ENCODE peak calls at places on chromosomes 3 and 15, in seven cellular contexts. B is GM23338; P is hepatocyte; D is DND-41; L is adrenal gland; O is uterus; F is CD4-positive, CD25-positive, alpha-beta regulatory T cell. A is an unnamed sample.

GRCh38 chr3:20055020-20055775 is 15.0 kb downstream of the KAT2B start:
- DNase-seq in B (peak), D (no peak), F (no peak), O (no peak), L (no peak), P (no peak), A (peak)

GRCh38 chr3:159174715-159175390 is 373.0 kb downstream of the MFSD1 start:
- DNase-seq in P (no peak), O (no peak), B (no peak), F (no peak), L (no peak), D (no peak), A (no peak)

GRCh38 chr3:194176274-194176991 is 40.5 kb downstream of the HES1 start:
- DNase-seq in O (no peak), D (no peak), P (peak), B (peak), F (no peak), L (no peak), A (no peak)

GRCh38 chr3:194276768-194277546 is 74.2 kb downstream of the CPN2 start:
- DNase-seq in L (peak), B (no peak), P (peak), O (peak), D (no peak), F (no peak), A (no peak)

GRCh38 chr15:27725733-27726132 is 373.4 kb downstream of the OCA2 start:
- DNase-seq in O (no peak), D (no peak), B (no peak), F (no peak), L (no peak), P (no peak), A (no peak)

GRCh38 chr3:150022406-150023238 is 51.9 kb upstream of the PFN2 start:
- DNase-seq in O (no peak), P (peak), B (no peak), F (no peak), D (no peak), L (no peak), A (no peak)

GRCh38 chr3:24135280-24135679 is 190.2 kb downstream of the NR1D2 start:
- DNase-seq in O (no peak), P (no peak), L (no peak), F (no peak), B (no peak), D (no peak), A (no peak)

GRCh38 chr3:40875581-40875980 is 323.7 kb upstream of the CTNNB1 start:
- DNase-seq in D (no peak), L (no peak), B (no peak), F (no peak), P (no peak), O (no peak), A (no peak)

GRCh38 chr15:58457466-58457965 is 25.7 kb downstream of the LIPC start:
- DNase-seq in B (no peak), F (no peak), D (no peak), P (no peak), O (no peak), L (no peak), A (no peak)

GRCh38 chr3:56135941-56136340 is 332.3 kb downstream of the ERC2 start:
- DNase-seq in D (no peak), L (no peak), F (no peak), B (no peak), O (no peak), P (no peak), A (no peak)

GRCh38 chr15:37031198-37031597 is 69.2 kb downstream of the MEIS2 start:
- DNase-seq in P (no peak), B (no peak), L (no peak), O (no peak), D (no peak), F (no peak), A (no peak)

GRCh38 chr3:8556470-8556869 is 54.8 kb downstream of the LMCD1 start:
- DNase-seq in P (no peak), D (no peak), L (no peak), B (no peak), F (no peak), O (no peak), A (no peak)

GRCh38 chr3:8557298-8557697 is 55.7 kb downstream of the LMCD1 start:
- DNase-seq in O (peak), L (peak), B (no peak), F (no peak), P (no peak), D (no peak), A (no peak)

GRCh38 chr3:8553405-8553804 is 51.8 kb downstream of the LMCD1 start:
- DNase-seq in D (no peak), O (no peak), L (no peak), F (no peak), B (no peak), P (no peak), A (no peak)

GRCh38 chr3:8555705-8556314 is 54.2 kb downstream of the LMCD1 start:
- DNase-seq in P (no peak), B (no peak), O (no peak), D (no peak), F (no peak), L (no peak), A (no peak)

DNA sequence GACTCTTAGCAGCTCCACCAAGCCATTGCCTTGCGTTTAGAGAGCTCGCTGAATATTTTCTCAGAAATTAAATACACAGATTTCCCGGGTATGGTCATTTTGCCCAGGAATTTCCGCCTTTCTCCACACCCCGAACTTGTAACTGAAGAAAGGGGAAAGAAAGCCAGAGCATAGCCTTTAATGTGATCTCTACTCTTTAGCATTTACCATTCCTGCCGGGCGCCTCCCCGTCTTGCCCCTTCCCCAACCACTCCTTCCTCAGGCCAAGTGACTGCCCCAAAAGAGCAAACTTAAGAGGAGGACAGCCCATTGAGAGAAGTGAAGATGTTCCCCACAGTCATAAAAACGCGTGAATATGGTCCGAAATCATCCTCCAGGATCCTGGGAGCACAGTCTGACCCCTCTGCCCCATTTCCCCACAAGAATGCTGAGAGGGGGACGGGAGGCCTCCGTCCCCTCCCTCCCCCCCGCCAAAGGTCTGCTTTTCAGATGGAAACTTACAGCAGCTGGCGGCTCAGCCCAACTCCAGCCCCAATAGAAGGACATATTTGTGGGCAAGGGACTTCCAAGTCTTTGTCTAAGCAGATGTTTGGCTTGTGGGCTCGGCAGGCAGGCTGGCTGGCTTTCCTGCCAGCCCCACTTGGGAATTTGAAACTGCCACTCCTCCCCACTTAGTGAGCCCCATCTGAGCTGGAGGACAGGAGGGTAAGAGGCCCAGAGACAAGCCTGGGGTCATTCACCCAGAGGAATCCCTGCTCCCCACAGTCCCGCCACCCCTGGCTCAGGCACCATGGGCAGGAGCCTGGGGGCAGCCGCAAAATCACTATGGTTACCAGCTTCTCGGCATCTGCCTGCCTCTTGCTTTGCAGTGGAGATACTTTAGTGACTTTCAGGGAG is 53.4 kb downstream of the LMCD1 start:
- DNase-seq in O (peak), D (no peak), F (no peak), B (peak), L (no peak), P (peak), A (no peak)
- H3K4me3 ChIP-seq in O (no peak), D (no peak), F (no peak), B (no peak), L (no peak), P (no peak), A (no peak)

GRCh38 chr15:72180771-72181324 is 16.7 kb downstream of the GRAMD2A start:
- DNase-seq in P (no peak), D (no peak), F (no peak), L (no peak), B (no peak), O (no peak), A (no peak)

GRCh38 chr15:72182244-72182643 is 15.3 kb downstream of the GRAMD2A start:
- DNase-seq in F (no peak), O (no peak), L (no peak), D (no peak), P (no peak), B (no peak), A (no peak)

GRCh38 chr15:72183781-72184164 is 13.8 kb downstream of the GRAMD2A start:
- DNase-seq in D (no peak), O (no peak), B (no peak), F (no peak), L (no peak), P (no peak), A (no peak)

GRCh38 chr15:72182673-72183072 is 14.9 kb downstream of the GRAMD2A start:
- DNase-seq in F (no peak), D (no peak), P (no peak), L (no peak), O (no peak), B (no peak), A (no peak)

DNA sequence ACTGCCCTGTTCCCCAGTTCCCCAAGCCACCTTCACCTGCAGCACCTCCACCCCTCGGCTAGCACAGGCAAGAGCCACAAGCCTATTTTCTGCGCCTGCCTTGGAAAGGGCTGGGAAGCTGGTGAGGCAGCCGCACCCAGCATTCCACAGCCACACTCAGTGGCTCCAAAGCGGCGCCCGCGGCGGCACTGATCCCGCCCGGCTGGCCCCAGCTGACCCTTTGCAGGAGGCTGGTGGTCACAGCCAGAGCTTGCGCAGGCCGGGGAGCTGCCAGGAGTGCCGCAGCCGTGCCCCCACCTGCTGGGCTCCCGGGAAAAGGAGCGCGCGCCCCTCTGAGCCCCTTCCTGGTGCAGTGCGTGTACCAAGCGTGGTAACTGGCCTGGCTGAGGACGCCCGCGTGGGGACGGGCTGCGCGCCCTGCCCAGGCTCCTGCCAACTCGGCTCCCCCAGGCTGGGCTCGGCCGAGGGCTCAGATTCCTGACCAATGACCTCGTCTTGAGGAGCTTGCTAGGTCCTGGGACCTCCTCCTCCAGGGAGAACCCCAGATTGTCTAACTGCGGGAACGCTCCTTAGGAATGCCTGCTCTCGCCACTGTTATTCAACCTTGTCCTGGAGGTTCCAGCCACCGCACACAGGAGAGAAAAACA is 13.3 kb downstream of the GRAMD2A start:
- DNase-seq in D (no peak), F (no peak), O (no peak), P (peak), L (no peak), B (peak), A (no peak)
- H3K4me3 ChIP-seq in D (no peak), F (no peak), O (no peak), P (no peak), L (no peak), B (peak), A (no peak)

GRCh38 chr3:32885283-32885935 is 66.0 kb upstream of the CCR4 start:
- DNase-seq in L (no peak), P (no peak), O (no peak), B (no peak), F (no peak), D (no peak), A (no peak)
- H3K4me3 ChIP-seq in L (no peak), P (no peak), O (no peak), B (no peak), F (no peak), D (no peak), A (no peak)

GRCh38 chr3:88572450-88572849 is 422.7 kb downstream of the C3orf38 start:
- DNase-seq in F (no peak), D (no peak), O (no peak), P (no peak), B (no peak), L (no peak), A (no peak)

GRCh38 chr3:88574210-88574609 is 424.5 kb downstream of the C3orf38 start:
- DNase-seq in B (no peak), L (no peak), F (no peak), P (no peak), D (no peak), O (no peak), A (no peak)

DNA sequence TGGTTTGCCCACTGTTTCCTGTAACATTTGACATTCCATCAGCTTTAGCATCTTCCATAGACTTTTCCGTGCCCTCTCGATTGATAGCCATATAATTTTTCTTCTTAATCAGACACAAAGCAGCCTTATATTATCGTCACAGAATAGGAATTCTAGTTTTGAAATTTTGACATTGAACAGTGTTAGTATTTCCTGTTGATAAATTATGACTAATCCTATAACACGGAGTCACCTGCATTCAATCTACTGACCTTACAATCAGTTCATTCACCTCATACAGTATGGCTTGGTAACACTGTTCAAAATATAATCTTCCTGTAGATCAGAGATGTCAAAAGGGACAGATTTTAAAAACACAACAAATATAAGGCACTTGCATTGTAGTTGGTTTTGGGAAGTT is 423.7 kb downstream of the C3orf38 start:
- DNase-seq in O (no peak), D (no peak), B (no peak), F (no peak), L (no peak), P (no peak), A (no peak)
- H3K4me3 ChIP-seq in O (no peak), D (no peak), B (no peak), F (no peak), L (no peak), P (no peak), A (no peak)

GRCh38 chr3:64691051-64691450 is 3.3 kb upstream of the ADAMTS9 start:
- DNase-seq in B (no peak), F (no peak), P (peak), O (no peak), D (no peak), L (peak), A (no peak)

GRCh38 chr3:64693031-64693430 is 5.2 kb upstream of the ADAMTS9 start:
- DNase-seq in D (no peak), F (no peak), B (no peak), P (no peak), O (no peak), L (no peak), A (no peak)

GRCh38 chr3:64696896-64697295 is 9.1 kb upstream of the ADAMTS9 start:
- DNase-seq in P (no peak), O (no peak), D (no peak), L (no peak), B (no peak), F (no peak), A (no peak)

GRCh38 chr3:64694127-64694526 is 6.3 kb upstream of the ADAMTS9 start:
- DNase-seq in F (no peak), B (no peak), D (no peak), P (no peak), L (no peak), O (no peak), A (no peak)
- H3K4me3 ChIP-seq in F (no peak), B (no peak), D (no peak), P (no peak), L (no peak), O (no peak), A (no peak)

GRCh38 chr15:39171944-39172368 is 408.9 kb upstream of the THBS1 start:
- DNase-seq in B (peak), F (no peak), L (peak), D (peak), O (peak), P (peak), A (peak)

GRCh38 chr15:39165026-39165706 is 415.7 kb upstream of the THBS1 start:
- DNase-seq in O (no peak), B (no peak), D (no peak), F (no peak), L (no peak), P (no peak), A (no peak)

GRCh38 chr15:39172380-39173281 is 408.2 kb upstream of the THBS1 start:
- DNase-seq in F (no peak), O (peak), D (no peak), B (no peak), L (peak), P (peak), A (no peak)

GRCh38 chr15:39167114-39168058 is 413.5 kb upstream of the THBS1 start:
- DNase-seq in L (no peak), O (no peak), F (no peak), P (no peak), D (no peak), B (no peak), A (no peak)
- H3K4me3 ChIP-seq in L (no peak), O (no peak), F (no peak), P (no peak), D (no peak), B (no peak), A (no peak)

DNA sequence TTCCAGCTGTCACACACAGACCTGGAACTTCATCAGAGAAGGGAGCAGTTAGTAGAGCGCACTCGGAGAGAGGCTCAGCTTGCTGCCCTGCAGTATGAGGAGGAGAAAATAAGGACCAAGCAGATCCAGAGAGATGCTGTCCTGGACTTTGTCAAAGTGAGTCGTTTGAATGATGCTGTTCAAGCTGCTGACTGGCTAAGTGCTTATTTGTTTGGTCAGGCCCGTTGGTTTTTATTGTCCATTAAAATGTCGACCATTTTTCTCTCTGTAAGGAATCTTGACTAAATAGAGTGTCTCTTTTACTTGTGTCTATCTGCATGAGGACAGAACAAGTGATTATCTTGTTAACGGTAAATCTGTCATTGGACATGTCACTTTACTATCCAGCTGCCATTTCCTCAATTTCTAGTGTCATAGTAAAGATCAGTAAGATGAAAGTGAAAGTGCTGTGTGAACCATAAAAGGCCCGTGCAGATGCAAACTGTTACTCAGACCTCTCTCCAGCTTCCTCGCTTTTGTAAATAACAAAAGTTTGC is 56.9 kb downstream of the LRCH3 start:
- DNase-seq in L (no peak), P (peak), D (peak), O (no peak), B (no peak), F (no peak), A (peak)
- H3K4me3 ChIP-seq in L (no peak), P (no peak), D (peak), O (peak), B (no peak), F (peak), A (peak)

GRCh38 chr15:74290645-74291044 is 54.5 kb downstream of the CCDC33 start:
- DNase-seq in D (no peak), O (no peak), P (no peak), B (no peak), F (no peak), L (no peak), A (no peak)
- H3K4me3 ChIP-seq in D (no peak), O (no peak), P (no peak), B (peak), F (no peak), L (no peak), A (no peak)

DNA sequence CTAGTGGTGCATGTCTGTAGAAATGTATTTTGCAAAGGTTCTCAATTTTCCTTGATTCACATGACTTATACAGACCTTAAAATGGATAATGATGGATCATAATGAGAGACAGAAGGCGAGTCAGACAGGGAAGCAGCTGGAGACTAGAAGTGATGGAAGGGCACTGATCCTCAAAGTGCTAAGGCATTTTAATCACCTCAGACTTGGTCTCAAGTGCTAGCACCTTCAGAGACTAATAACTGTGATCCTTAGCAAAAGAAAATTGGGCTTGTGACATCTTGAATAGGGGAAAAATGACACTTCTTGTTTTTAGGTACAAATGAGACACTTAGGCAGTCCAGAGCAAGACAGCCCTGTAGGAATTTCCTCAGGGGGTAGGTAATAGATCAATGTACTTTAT is 1011.6 kb downstream of the SQOR start:
- DNase-seq in P (no peak), O (no peak), F (no peak), L (no peak), D (no peak), B (no peak), A (no peak)
- H3K4me3 ChIP-seq in P (no peak), O (no peak), F (no peak), L (no peak), D (no peak), B (no peak), A (no peak)

A was measured in Jurkat, Clone E6-1.